ENCODE peak calls at places on chromosomes 7 and 10, in ten cellular contexts. H is AG09319; G is NCI-H1105; X is psoas muscle; B is HuH-7; R is neural crest cell; U is astrocyte of the hippocampus; E is CD8-positive, alpha-beta T cell; S is WTC11; O is natural killer cell treated with Interleukin-12 subunit alpha and Interleukin-12 subunit beta and Interleukin-15 and Interleukin-18, amount 100 ng/mL, for 72 hours. K is an unnamed sample.

GRCh38 chr10:130329792-130330191 is 193.6 kb downstream of the GLRX3 start:
- DNase-seq in U (no peak), H (no peak), G (no peak), E (no peak), R (no peak), S (no peak), O (no peak), B (no peak), X (no peak), K (no peak)

GRCh38 chr10:119973261-119973660 is 80.7 kb downstream of the SEC23IP start:
- DNase-seq in O (no peak), E (no peak), G (no peak), S (no peak), H (no peak), U (no peak), X (no peak), B (no peak), R (no peak), K (no peak)

GRCh38 chr10:130751106-130751840 is 560.2 kb downstream of the TCERG1L start:
- DNase-seq in E (no peak), S (no peak), B (no peak), U (no peak), G (no peak), R (no peak), H (no peak), O (no peak), X (peak), K (no peak)

GRCh38 chr7:123717689-123718088 is 31.1 kb downstream of the WASL start:
- DNase-seq in S (no peak), O (no peak), G (no peak), H (no peak), B (no peak), E (no peak), U (no peak), X (no peak), R (no peak), K (no peak)

GRCh38 chr10:4937346-4937745 is 25.9 kb upstream of the AKR1C1 start:
- DNase-seq in B (no peak), X (no peak), H (no peak), U (no peak), S (no peak), E (no peak), O (no peak), R (no peak), G (no peak), K (no peak)

GRCh38 chr7:82805527-82805960 is 357.1 kb downstream of the PCLO start:
- DNase-seq in H (peak), U (peak), B (no peak), S (no peak), R (no peak), E (no peak), O (no peak), G (no peak), X (no peak), K (no peak)

GRCh38 chr7:29086545-29086944 is 59.8 kb downstream of the CPVL start:
- DNase-seq in H (no peak), B (no peak), O (no peak), X (no peak), E (no peak), G (peak), R (no peak), S (no peak), U (no peak), K (no peak)

GRCh38 chr7:100407285-100408180 is 21.0 kb downstream of the ZCWPW1 start:
- DNase-seq in R (peak), G (peak), X (no peak), H (peak), O (peak), U (peak), B (peak), E (no peak), S (no peak), K (peak)

GRCh38 chr10:87068281-87068680 is 26.4 kb downstream of the GLUD1 start:
- DNase-seq in G (no peak), R (no peak), S (no peak), O (no peak), B (no peak), X (no peak), H (no peak), E (no peak), U (no peak), K (no peak)

GRCh38 chr7:15783971-15784693 is 97.6 kb upstream of the MEOX2 start:
- DNase-seq in R (peak), U (peak), S (no peak), H (no peak), E (no peak), X (no peak), O (no peak), G (no peak), B (no peak), K (no peak)

GRCh38 chr7:95955748-95956147 is 183.4 kb downstream of the DYNC1I1 start:
- DNase-seq in U (no peak), H (no peak), R (no peak), E (no peak), B (no peak), G (no peak), X (no peak), O (no peak), S (no peak), K (no peak)

GRCh38 chr10:639751-640672 is 49.5 kb downstream of the DIP2C start:
- DNase-seq in G (no peak), E (no peak), O (no peak), U (no peak), R (no peak), B (no peak), S (no peak), H (no peak), X (no peak), K (no peak)

GRCh38 chr7:78412216-78412858 is 613.8 kb downstream of the PHTF2 start:
- DNase-seq in G (no peak), E (no peak), S (no peak), O (no peak), U (peak), B (no peak), X (no peak), R (no peak), H (no peak), K (no peak)

GRCh38 chr10:6755891-6756460 is 175.9 kb upstream of the PRKCQ start:
- DNase-seq in G (no peak), S (no peak), X (no peak), E (no peak), H (no peak), O (no peak), U (peak), B (no peak), R (no peak), K (no peak)

GRCh38 chr7:136807598-136807997 is 60.9 kb upstream of the CHRM2 start:
- DNase-seq in E (no peak), H (no peak), R (no peak), B (no peak), O (no peak), X (no peak), G (no peak), S (peak), U (no peak), K (no peak)

GRCh38 chr10:14349081-14349480 is 18.4 kb upstream of the FRMD4A start:
- DNase-seq in H (no peak), O (no peak), R (no peak), G (no peak), X (no peak), S (no peak), B (no peak), E (no peak), U (peak), K (no peak)

GRCh38 chr7:42156957-42157721 is 79.9 kb downstream of the GLI3 start:
- DNase-seq in U (no peak), O (no peak), G (no peak), H (no peak), X (no peak), R (no peak), E (no peak), B (no peak), S (no peak), K (no peak)

GRCh38 chr10:780536-781524 is 91.4 kb upstream of the DIP2C start:
- DNase-seq in U (no peak), R (no peak), H (no peak), S (peak), O (no peak), B (no peak), E (no peak), G (no peak), X (peak), K (no peak)

GRCh38 chr10:102951316-102951715 is 33.2 kb downstream of the CNNM2 start:
- DNase-seq in O (no peak), X (no peak), B (no peak), G (no peak), U (peak), E (no peak), R (no peak), H (no peak), S (no peak), K (no peak)

GRCh38 chr7:64999165-65000004 is 7.1 kb downstream of the ERV3-1 start:
- DNase-seq in X (no peak), E (no peak), S (no peak), H (no peak), U (no peak), O (no peak), B (no peak), R (no peak), G (no peak), K (no peak)

GRCh38 chr7:1122832-1123501 is 35.1 kb downstream of the GPER1 start:
- DNase-seq in U (no peak), S (no peak), X (peak), H (no peak), B (no peak), O (peak), G (no peak), E (no peak), R (no peak), K (no peak)

GRCh38 chr10:88555190-88555894 is 27.8 kb downstream of the RNLS start:
- DNase-seq in R (no peak), U (no peak), B (no peak), X (no peak), S (no peak), H (no peak), E (no peak), O (no peak), G (no peak), K (no peak)

GRCh38 chr7:92266415-92267241 is 20.9 kb downstream of the ANKIB1 start:
- DNase-seq in O (no peak), R (no peak), U (no peak), S (no peak), B (no peak), X (no peak), G (no peak), H (no peak), E (no peak), K (no peak)

GRCh38 chr7:74575083-74575803 is 82.3 kb upstream of the GTF2I start:
- DNase-seq in R (no peak), B (no peak), X (no peak), S (no peak), O (no peak), H (no peak), G (no peak), E (no peak), U (peak), K (no peak)

GRCh38 chr10:103499881-103500280 is 6.4 kb downstream of the NEURL1 start:
- DNase-seq in X (no peak), U (no peak), B (no peak), G (no peak), S (no peak), O (no peak), H (no peak), E (no peak), R (no peak), K (no peak)

K was measured in NCI-H2171.